ENCODE peak calls at places on chromosome 9, in ten cellular contexts. O is spleen, I is breast epithelium, M is transverse colon, T is prostate gland, E is stomach, C is GM12891, R is GM12878, Q is K562, J is HCT116. S is an unnamed sample.

GRCh38 chr9:98075332-98075805 is 18.8 kb downstream of the NANS start:
- DNase-seq in J (peak; percentile 40), I (no peak), T (no peak), O (peak; percentile 1), R (no peak), M (no peak), E (peak; percentile 44), C (no peak), Q (no peak), S (no peak)

GRCh38 chr9:69012690-69013403 is 1.1 kb downstream of the PRKACG start:
- DNase-seq in O (no peak), R (no peak), T (no peak), C (no peak), M (no peak), I (no peak), Q (no peak), J (no peak), E (no peak), S (no peak)

GRCh38 chr9:3200331-3200774 is 325.4 kb downstream of the RFX3 start:
- DNase-seq in I (no peak), O (no peak), M (no peak), T (no peak), J (no peak), E (no peak), Q (no peak), C (no peak), R (no peak), S (no peak)

GRCh38 chr9:98989036-98990000 is 45.6 kb downstream of the COL15A1 start:
- DNase-seq in E (no peak), R (peak; percentile 8), O (no peak), T (no peak), I (no peak), M (peak; percentile 47), C (no peak), J (peak; percentile 40), Q (no peak), S (peak; percentile 92)

GRCh38 chr9:26112724-26113123 is 434.5 kb upstream of the TUSC1 start:
- DNase-seq in M (no peak), E (no peak), T (no peak), O (no peak), J (no peak), C (no peak), R (no peak), Q (no peak), I (no peak), S (no peak)

GRCh38 chr9:129221979-129222635 is 44.0 kb upstream of the IER5L start:
- DNase-seq in T (no peak), J (no peak), I (no peak), C (no peak), E (no peak), Q (no peak), R (no peak), M (no peak), O (no peak), S (no peak)

GRCh38 chr9:82882133-82882532 is 180.8 kb downstream of the RASEF start:
- DNase-seq in M (no peak), O (no peak), E (no peak), R (no peak), Q (no peak), T (no peak), I (no peak), C (no peak), J (no peak), S (no peak)

GRCh38 chr9:115098226-115098965 is 19.6 kb downstream of the TNC start:
- DNase-seq in J (no peak), O (no peak), I (no peak), C (no peak), E (no peak), M (no peak), Q (no peak), R (no peak), T (no peak), S (peak; percentile 72)

GRCh38 chr9:83583151-83584014 is 39.6 kb upstream of the IDNK start:
- DNase-seq in M (peak; percentile 27), C (peak; percentile 14), J (peak; percentile 48), Q (peak; percentile 41), R (no peak), T (peak; percentile 21), I (peak; percentile 21), O (no peak), E (peak; percentile 54), S (peak; percentile 70)

GRCh38 chr9:71130521-71130920 is 9.1 kb upstream of the TRPM3 start:
- DNase-seq in Q (no peak), O (no peak), M (no peak), R (no peak), C (no peak), E (no peak), T (no peak), I (no peak), J (no peak), S (no peak)

GRCh38 chr9:120892748-120893584 is 16.0 kb upstream of the PHF19 start:
- DNase-seq in R (no peak), T (no peak), Q (peak; percentile 33), J (no peak), O (no peak), M (no peak), I (no peak), E (no peak), C (no peak), S (no peak)

GRCh38 chr9:73039253-73039915 is 86.5 kb upstream of the ALDH1A1 start:
- DNase-seq in M (peak; percentile 22), C (no peak), I (peak; percentile 57), J (no peak), E (no peak), T (peak; percentile 42), R (no peak), O (no peak), Q (no peak), S (peak; percentile 82)
- TF ChIP-seq POLR2AphosphoS5 in M (peak; percentile 86), C (no peak), I (peak; percentile 61), J (no peak), E (peak; percentile 88), T (peak; percentile 58), R (no peak), O (peak; percentile 32), Q (no peak), S (peak; percentile 84)

GRCh38 chr9:93447642-93448041 is 3.8 kb upstream of the FAM120A start:
- DNase-seq in I (no peak), O (no peak), J (no peak), C (no peak), M (no peak), E (no peak), T (no peak), R (no peak), Q (no peak), S (no peak)

GRCh38 chr9:93452710-93453046 is 703 bp downstream of the FAM120AOS start:
- DNase-seq in I (no peak), J (no peak), M (peak; percentile 33), T (peak; percentile 26), E (peak; percentile 40), R (no peak), C (no peak), O (peak; percentile 84), Q (no peak), S (no peak)

GRCh38 chr9:93451762-93452709 is 551 bp downstream of the FAM120A start:
- DNase-seq in O (peak; percentile 93), Q (peak; percentile 39), T (peak; percentile 26), E (peak; percentile 58), J (no peak), M (peak; percentile 58), C (peak; percentile 32), R (no peak), I (no peak), S (peak; percentile 78)

GRCh38 chr9:93453047-93453914 is at the start of gene FAM120AOS:
- DNase-seq in Q (peak; percentile 81), J (peak; percentile 89), C (peak; percentile 56), O (peak; percentile 96), T (peak; percentile 96), M (peak; percentile 95), E (peak; percentile 94), I (peak; percentile 95), R (peak; percentile 71), S (peak; percentile 96)

GRCh38 chr9:93450817-93451761 is at the start of gene FAM120A:
- DNase-seq in O (peak; percentile 96), M (peak; percentile 79), R (no peak), E (peak; percentile 81), C (peak; percentile 66), J (peak; percentile 15), Q (peak; percentile 84), I (peak; percentile 59), T (peak; percentile 66), S (peak; percentile 87)
- TF ChIP-seq POLR2A in O (peak; percentile 82), M (peak; percentile 86), R (peak; percentile 83), E (no peak), C (peak; percentile 44), J (peak; percentile 69), Q (peak; percentile 77), I (peak; percentile 34), T (peak; percentile 90), S (peak; percentile 73)

DNA sequence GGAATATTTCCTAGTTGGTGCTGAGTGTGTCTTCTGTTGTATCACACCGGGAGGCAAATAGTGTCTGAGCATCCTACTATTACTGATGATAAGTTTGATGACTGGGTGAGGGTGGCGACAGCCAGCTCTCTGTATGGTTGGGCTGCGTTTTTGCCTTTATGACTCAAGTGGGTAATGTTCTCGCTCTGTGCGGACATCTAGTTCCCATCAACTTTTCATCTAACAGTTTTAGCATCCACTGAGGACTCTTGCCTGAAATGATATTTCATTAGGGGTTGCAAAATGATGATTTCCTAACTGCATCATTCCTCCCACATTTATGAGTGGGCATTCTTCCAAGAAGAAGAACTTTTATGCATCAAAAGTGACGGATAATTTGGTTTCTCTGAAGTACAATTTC is 26.5 kb downstream of the HMCN2 start:
- DNase-seq in Q (no peak), M (no peak), J (no peak), E (no peak), C (no peak), I (no peak), T (no peak), O (no peak), R (no peak), S (peak; percentile 84)
- TF ChIP-seq POLR2AphosphoS5 in Q (no peak), M (peak; percentile 66), J (no peak), E (peak; percentile 16), C (no peak), I (no peak), T (peak; percentile 32), O (no peak), R (no peak), S (peak; percentile 56)

GRCh38 chr9:75148551-75148950 is 60.2 kb downstream of the OSTF1 start:
- DNase-seq in M (no peak), Q (no peak), O (no peak), R (no peak), C (no peak), T (no peak), E (no peak), J (no peak), I (no peak), S (no peak)

GRCh38 chr9:75150512-75150911 is 62.2 kb downstream of the OSTF1 start:
- DNase-seq in C (no peak), J (no peak), I (no peak), O (no peak), R (no peak), T (no peak), M (no peak), Q (no peak), E (no peak), S (no peak)

GRCh38 chr9:75146229-75146628 is 57.9 kb downstream of the OSTF1 start:
- DNase-seq in T (no peak), C (no peak), M (no peak), R (no peak), O (no peak), Q (no peak), E (no peak), I (no peak), J (no peak), S (no peak)

GRCh38 chr9:75149841-75150241 is 61.5 kb downstream of the OSTF1 start:
- DNase-seq in J (no peak), C (no peak), M (no peak), O (no peak), Q (no peak), E (no peak), R (no peak), I (no peak), T (no peak), S (no peak)

GRCh38 chr9:75147638-75148037 is 59.3 kb downstream of the OSTF1 start:
- DNase-seq in M (no peak), T (no peak), Q (no peak), J (no peak), I (no peak), O (no peak), E (no peak), C (no peak), R (peak; percentile 4), S (no peak)
- TF ChIP-seq POLR2A in M (no peak), T (no peak), Q (no peak), J (no peak), I (no peak), O (no peak), E (no peak), C (no peak), R (no peak), S (no peak)

S was measured in sigmoid colon.